ENCODE peak calls at places on chromosomes 13 and 19, in four cellular contexts. One of them, this sample, is unnamed.

GRCh38 chr19:9615828-9616227 is 5.2 kb downstream of the ZNF561 start:
- DNase-seq in WTC11: no peak
- DNase-seq in HepG2: no peak
- DNase-seq in GM12878: no peak
- DNase-seq in this sample: no peak

GRCh38 chr13:93169980-93170379 is 56.6 kb upstream of the GPC6 start:
- DNase-seq in WTC11: no peak
- DNase-seq in HepG2: peak; percentile 18
- DNase-seq in GM12878: no peak
- DNase-seq in this sample: no peak

GRCh38 chr19:13983213-13983889 is 22.8 kb downstream of the RFX1 start:
- DNase-seq in WTC11: no peak
- DNase-seq in HepG2: no peak
- DNase-seq in GM12878: no peak
- DNase-seq in this sample: no peak

GRCh38 chr13:108980237-108980636 is 350.8 kb downstream of the MYO16 start:
- DNase-seq in WTC11: no peak
- DNase-seq in HepG2: no peak
- DNase-seq in GM12878: no peak
- DNase-seq in this sample: no peak

GRCh38 chr19:30001794-30002193 is 59.8 kb downstream of the URI1 start:
- DNase-seq in WTC11: no peak
- DNase-seq in HepG2: peak; percentile 3
- DNase-seq in GM12878: no peak
- DNase-seq in this sample: no peak

GRCh38 chr19:13817018-13817614 is 21.9 kb downstream of the ZSWIM4 start:
- DNase-seq in WTC11: peak; percentile 100
- DNase-seq in HepG2: no peak
- DNase-seq in GM12878: no peak
- DNase-seq in this sample: peak; percentile 90

GRCh38 chr13:114279146-114279545 is 2.3 kb upstream of the UPF3A start:
- DNase-seq in WTC11: no peak
- DNase-seq in HepG2: no peak
- DNase-seq in GM12878: no peak
- DNase-seq in this sample: no peak

GRCh38 chr19:13002970-13003540 is 7.8 kb downstream of the NFIX start:
- DNase-seq in WTC11: no peak
- DNase-seq in HepG2: no peak
- DNase-seq in GM12878: no peak
- DNase-seq in this sample: no peak

GRCh38 chr13:52665325-52665724 is 12.7 kb downstream of the SUGT1 start:
- DNase-seq in WTC11: no peak
- DNase-seq in HepG2: peak; percentile 15
- DNase-seq in GM12878: no peak
- DNase-seq in this sample: peak; percentile 8

GRCh38 chr13:39602614-39603366 is at the start of gene LHFPL6:
- DNase-seq in WTC11: peak; percentile 79
- DNase-seq in HepG2: peak; percentile 3
- DNase-seq in GM12878: no peak
- DNase-seq in this sample: no peak

GRCh38 chr13:20359335-20359734 is 127.2 kb upstream of the GJB6 start:
- DNase-seq in WTC11: no peak
- DNase-seq in HepG2: peak; percentile 32
- DNase-seq in GM12878: no peak
- DNase-seq in this sample: no peak

GRCh38 chr19:39533003-39533512 is 406 bp upstream of the EID2B start:
- DNase-seq in WTC11: no peak
- DNase-seq in HepG2: no peak
- DNase-seq in GM12878: no peak
- DNase-seq in this sample: no peak

GRCh38 chr13:77584111-77584510 is 48.6 kb downstream of the SCEL start:
- DNase-seq in WTC11: no peak
- DNase-seq in HepG2: no peak
- DNase-seq in GM12878: no peak
- DNase-seq in this sample: no peak

GRCh38 chr19:36999313-36999712 is 78.9 kb upstream of the ZNF420 start:
- DNase-seq in WTC11: no peak
- DNase-seq in HepG2: no peak
- DNase-seq in GM12878: no peak
- DNase-seq in this sample: no peak

GRCh38 chr19:46913852-46914430 is 53.1 kb downstream of the ARHGAP35 start:
- DNase-seq in WTC11: no peak
- DNase-seq in HepG2: no peak
- DNase-seq in GM12878: peak; percentile 16
- DNase-seq in this sample: no peak

GRCh38 chr13:43908156-43909126 is 28.7 kb downstream of the LACC1 start:
- DNase-seq in WTC11: no peak
- DNase-seq in HepG2: peak; percentile 20
- DNase-seq in GM12878: no peak
- DNase-seq in this sample: no peak

GRCh38 chr19:45231891-45232290 is 13.3 kb downstream of the EXOC3L2 start:
- DNase-seq in WTC11: no peak
- DNase-seq in HepG2: no peak
- DNase-seq in GM12878: no peak
- DNase-seq in this sample: no peak

GRCh38 chr13:78650725-78651083 is 8.3 kb downstream of the OBI1 start:
- DNase-seq in WTC11: no peak
- DNase-seq in HepG2: no peak
- DNase-seq in GM12878: no peak
- DNase-seq in this sample: peak; percentile 11

GRCh38 chr13:40082644-40083043 is 427.2 kb downstream of the COG6 start:
- DNase-seq in WTC11: no peak
- DNase-seq in HepG2: peak; percentile 10
- DNase-seq in GM12878: no peak
- DNase-seq in this sample: no peak

GRCh38 chr13:28409648-28410047 is 85.3 kb downstream of the FLT1 start:
- DNase-seq in WTC11: no peak
- DNase-seq in HepG2: no peak
- DNase-seq in GM12878: no peak
- DNase-seq in this sample: no peak

GRCh38 chr13:48241651-48242050 is 8.6 kb downstream of the ITM2B start:
- DNase-seq in WTC11: no peak
- DNase-seq in HepG2: no peak
- DNase-seq in GM12878: no peak
- DNase-seq in this sample: no peak

GRCh38 chr19:37763488-37763887 is 15.9 kb downstream of the ZNF573 start:
- DNase-seq in WTC11: no peak
- DNase-seq in HepG2: no peak
- DNase-seq in GM12878: no peak
- DNase-seq in this sample: no peak

GRCh38 chr19:17025361-17025760 is 1.2 kb downstream of the CPAMD8 start:
- DNase-seq in WTC11: no peak
- DNase-seq in HepG2: no peak
- DNase-seq in GM12878: no peak
- DNase-seq in this sample: no peak

GRCh38 chr13:111922086-111922485 is 144.9 kb upstream of the SOX1 start:
- DNase-seq in WTC11: no peak
- DNase-seq in HepG2: no peak
- DNase-seq in GM12878: no peak
- DNase-seq in this sample: no peak

GRCh38 chr13:110409581-110409992 is 102.5 kb downstream of the COL4A2 start:
- DNase-seq in WTC11: no peak
- DNase-seq in HepG2: no peak
- DNase-seq in GM12878: no peak
- DNase-seq in this sample: no peak

GRCh38 chr13:78589206-78589605 is 14.1 kb downstream of the POU4F1 start:
- DNase-seq in WTC11: peak; percentile 85
- DNase-seq in HepG2: peak; percentile 39
- DNase-seq in GM12878: no peak
- DNase-seq in this sample: peak; percentile 12

GRCh38 chr19:33500991-33501390 is 20.6 kb downstream of the PEPD start:
- DNase-seq in WTC11: no peak
- DNase-seq in HepG2: no peak
- DNase-seq in GM12878: no peak
- DNase-seq in this sample: no peak

GRCh38 chr13:105008606-105009005 is 1526.9 kb downstream of the EFNB2 start:
- DNase-seq in WTC11: no peak
- DNase-seq in HepG2: no peak
- DNase-seq in GM12878: no peak
- DNase-seq in this sample: no peak

GRCh38 chr13:110529522-110530311 is 31.8 kb downstream of the RAB20 start:
- DNase-seq in WTC11: no peak
- DNase-seq in HepG2: no peak
- DNase-seq in GM12878: no peak
- DNase-seq in this sample: no peak

GRCh38 chr19:35299523-35300339 is 7.8 kb downstream of the MAG start:
- DNase-seq in WTC11: peak; percentile 74
- DNase-seq in HepG2: no peak
- DNase-seq in GM12878: no peak
- DNase-seq in this sample: peak; percentile 99

GRCh38 chr13:43493496-43494000 is 293.2 kb downstream of the ENOX1 start:
- DNase-seq in WTC11: no peak
- DNase-seq in HepG2: no peak
- DNase-seq in GM12878: no peak
- DNase-seq in this sample: no peak

GRCh38 chr19:3210347-3211017 is 14.0 kb upstream of the CELF5 start:
- DNase-seq in WTC11: peak; percentile 81
- DNase-seq in HepG2: peak; percentile 29
- DNase-seq in GM12878: no peak
- DNase-seq in this sample: peak; percentile 68

GRCh38 chr13:23617551-23618014 is 47.4 kb downstream of the TNFRSF19 start:
- DNase-seq in WTC11: no peak
- DNase-seq in HepG2: no peak
- DNase-seq in GM12878: no peak
- DNase-seq in this sample: no peak

GRCh38 chr13:19179916-19180315 is 1.7 kb downstream of the TUBA3C start:
- DNase-seq in WTC11: no peak
- DNase-seq in HepG2: no peak
- DNase-seq in GM12878: no peak
- DNase-seq in this sample: no peak

GRCh38 chr13:71798723-71799122 is 68.3 kb downstream of the DACH1 start:
- DNase-seq in WTC11: no peak
- DNase-seq in HepG2: no peak
- DNase-seq in GM12878: no peak
- DNase-seq in this sample: no peak

GRCh38 chr19:9565900-9566705 is 18.2 kb downstream of the ZNF121 start:
- DNase-seq in WTC11: no peak
- DNase-seq in HepG2: no peak
- DNase-seq in GM12878: no peak
- DNase-seq in this sample: no peak

GRCh38 chr13:111900390-111901180 is 166.4 kb upstream of the SOX1 start:
- DNase-seq in WTC11: peak; percentile 5
- DNase-seq in HepG2: no peak
- DNase-seq in GM12878: no peak
- DNase-seq in this sample: no peak

GRCh38 chr19:15587663-15588062 is 27.4 kb upstream of the CYP4F8 start:
- DNase-seq in WTC11: no peak
- DNase-seq in HepG2: no peak
- DNase-seq in GM12878: no peak
- DNase-seq in this sample: no peak

GRCh38 chr13:80469841-80470378 is 129.0 kb upstream of the SPRY2 start:
- DNase-seq in WTC11: no peak
- DNase-seq in HepG2: no peak
- DNase-seq in GM12878: no peak
- DNase-seq in this sample: no peak
- TF ChIP-seq CREM in WTC11: no peak
- TF ChIP-seq CREM in HepG2: no peak
- TF ChIP-seq CREM in GM12878: no peak
- TF ChIP-seq CREM in this sample: no peak

DNA sequence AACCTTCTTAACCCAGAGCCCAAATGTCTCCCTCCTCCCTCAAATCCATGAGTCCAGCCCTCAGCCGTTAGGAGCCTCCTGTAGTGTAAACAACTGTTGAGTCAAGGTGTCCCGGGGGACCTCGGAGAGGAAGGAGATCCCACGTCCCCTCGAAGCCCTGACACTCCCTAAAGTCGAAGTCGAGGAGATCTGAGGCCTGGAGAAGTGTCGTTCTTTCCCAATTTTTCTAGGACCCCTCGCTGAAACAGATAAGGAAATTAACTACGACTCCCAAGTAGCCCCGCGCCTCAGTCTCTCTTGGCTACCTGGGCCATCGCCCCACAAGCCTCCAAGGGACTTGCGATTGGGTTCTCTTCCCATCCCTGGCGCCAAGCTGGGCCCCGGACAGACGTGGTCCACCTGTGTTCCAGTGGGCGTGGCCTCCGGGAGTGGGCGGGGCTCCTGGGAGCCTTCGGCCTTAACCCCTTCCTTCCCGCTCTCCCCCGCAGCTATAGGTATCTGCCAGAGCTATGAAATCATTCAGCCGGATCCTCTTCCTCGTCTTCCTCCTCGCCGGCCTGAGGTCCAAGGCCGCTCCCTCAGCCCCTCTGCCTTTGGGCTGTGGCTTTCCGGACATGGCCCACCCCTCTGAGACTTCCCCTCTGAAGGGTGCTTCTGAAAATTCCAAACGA is 869 bp downstream of the GFY start:
- DNase-seq in WTC11: peak; percentile 99
- DNase-seq in HepG2: no peak
- DNase-seq in GM12878: no peak
- DNase-seq in this sample: peak; percentile 82
- TF ChIP-seq CREM in WTC11: no peak
- TF ChIP-seq CREM in HepG2: no peak
- TF ChIP-seq CREM in GM12878: no peak
- TF ChIP-seq CREM in this sample: no peak

GRCh38 chr13:34391071-34391470 is 551.0 kb upstream of the NBEA start:
- DNase-seq in WTC11: no peak
- DNase-seq in HepG2: no peak
- DNase-seq in GM12878: no peak
- DNase-seq in this sample: no peak
- TF ChIP-seq CREM in WTC11: no peak
- TF ChIP-seq CREM in HepG2: no peak
- TF ChIP-seq CREM in GM12878: no peak
- TF ChIP-seq CREM in this sample: no peak

DNA sequence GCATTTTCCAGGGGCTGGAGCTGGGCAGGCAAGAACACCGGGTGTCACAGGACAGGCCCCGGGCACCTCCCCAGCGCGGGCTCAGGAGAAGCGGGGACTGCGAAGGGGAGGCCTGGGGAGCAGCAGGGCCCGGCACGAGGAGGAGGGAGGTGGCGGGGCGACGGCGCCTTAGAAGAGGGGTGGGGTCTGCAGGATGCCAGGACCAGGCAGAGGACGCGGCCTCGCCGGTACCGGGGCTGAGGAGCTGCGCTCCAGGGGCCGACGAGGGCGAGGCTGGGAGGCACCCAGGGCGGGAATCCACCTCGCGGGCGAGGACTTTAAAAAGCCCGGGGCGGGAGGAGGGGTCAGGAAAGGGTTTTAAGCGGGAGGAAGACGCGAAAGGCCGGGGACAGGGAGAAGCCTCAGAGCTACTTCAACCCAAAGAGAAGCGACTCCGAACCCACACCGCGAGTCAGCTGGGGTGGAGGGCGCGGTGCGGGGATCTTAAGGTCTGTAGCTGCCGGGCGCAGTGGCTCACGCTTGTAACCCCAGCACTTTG is 665 bp downstream of the ZNF347 start:
- DNase-seq in WTC11: peak; percentile 52
- DNase-seq in HepG2: no peak
- DNase-seq in GM12878: no peak
- DNase-seq in this sample: peak; percentile 51
- TF ChIP-seq CREM in WTC11: no peak
- TF ChIP-seq CREM in HepG2: no peak
- TF ChIP-seq CREM in GM12878: no peak
- TF ChIP-seq CREM in this sample: no peak

This sample was measured in K562.